ENCODE peak calls at places on chromosomes 5 and 9, in five cellular contexts. A is posterior cingulate gyrus, P is GM20000, G is GM12865, L is Kasumi-1. Z is an unnamed sample.

GRCh38 chr5:390571-391491 is 52.1 kb upstream of the EXOC3 start:
- DNase-seq in A (no peak), P (peak; percentile 58), G (no peak), L (no peak), Z (no peak)

GRCh38 chr9:21958833-21959232 is 35.4 kb downstream of the CDKN2A start:
- DNase-seq in A (no peak), P (no peak), G (no peak), L (no peak), Z (no peak)

GRCh38 chr9:5557606-5558587 is 47.6 kb downstream of the PDCD1LG2 start:
- DNase-seq in A (no peak), P (peak; percentile 57), G (peak; percentile 82), L (peak; percentile 82), Z (peak; percentile 91)

GRCh38 chr5:77170-77501 is 14.8 kb upstream of the PLEKHG4B start:
- DNase-seq in A (no peak), P (no peak), G (no peak), L (no peak), Z (no peak)

GRCh38 chr5:110916373-110917049 is 155.0 kb upstream of the TSLP start:
- DNase-seq in A (no peak), P (no peak), G (peak; percentile 64), L (no peak), Z (peak; percentile 26)

GRCh38 chr9:2128611-2129010 is 113.5 kb downstream of the SMARCA2 start:
- DNase-seq in A (no peak), P (no peak), G (no peak), L (no peak), Z (no peak)

GRCh38 chr5:102975040-102975439 is 144.9 kb downstream of the GIN1 start:
- DNase-seq in A (no peak), P (no peak), G (no peak), L (no peak), Z (peak; percentile 75)

GRCh38 chr9:133121200-133122166 is at the start of gene RALGDS:
- DNase-seq in A (peak; percentile 96), P (peak; percentile 99), G (peak; percentile 93), L (peak; percentile 81), Z (peak; percentile 87)

GRCh38 chr5:33721491-33722245 is 170.1 kb downstream of the ADAMTS12 start:
- DNase-seq in A (no peak), P (no peak), G (no peak), L (no peak), Z (no peak)

GRCh38 chr5:158739941-158740340 is 359.8 kb downstream of the EBF1 start:
- DNase-seq in A (no peak), P (no peak), G (no peak), L (no peak), Z (no peak)

GRCh38 chr9:35939851-35940250 is 18.1 kb downstream of the OR2S2 start:
- DNase-seq in A (no peak), P (no peak), G (no peak), L (no peak), Z (no peak)

GRCh38 chr5:74063346-74063745 is 437.4 kb downstream of the ARHGEF28 start:
- DNase-seq in A (no peak), P (no peak), G (no peak), L (no peak), Z (no peak)

GRCh38 chr9:108002296-108003056 is 512.9 kb upstream of the KLF4 start:
- DNase-seq in A (no peak), P (no peak), G (peak; percentile 15), L (peak; percentile 38), Z (no peak)

GRCh38 chr5:120994112-120994511 is 530.0 kb downstream of the PRR16 start:
- DNase-seq in A (no peak), P (no peak), G (no peak), L (no peak), Z (no peak)

GRCh38 chr9:106869458-106869857 is 6.5 kb downstream of the ZNF462 start:
- DNase-seq in A (no peak), P (no peak), G (no peak), L (no peak), Z (no peak)

GRCh38 chr9:91256235-91256634 is 105.5 kb downstream of the AUH start:
- DNase-seq in A (no peak), P (no peak), G (no peak), L (no peak), Z (no peak)

GRCh38 chr9:123350590-123351310 is 5.2 kb upstream of the CRB2 start:
- DNase-seq in A (no peak), P (peak; percentile 8), G (no peak), L (no peak), Z (no peak)

GRCh38 chr9:95125652-95126051 is 191.9 kb downstream of the FANCC start:
- DNase-seq in A (no peak), P (no peak), G (no peak), L (no peak), Z (no peak)

GRCh38 chr5:77620404-77620803 is 18.1 kb downstream of the OTP start:
- DNase-seq in A (no peak), P (no peak), G (peak; percentile 59), L (no peak), Z (no peak)

GRCh38 chr5:139982157-139982974 is 60.7 kb downstream of the NRG2 start:
- DNase-seq in A (peak; percentile 42), P (no peak), G (no peak), L (no peak), Z (peak; percentile 35)

GRCh38 chr5:158998911-158999705 is 100.6 kb downstream of the EBF1 start:
- DNase-seq in A (no peak), P (no peak), G (peak; percentile 34), L (no peak), Z (no peak)

GRCh38 chr5:67089200-67089725 is 107.3 kb downstream of the CD180 start:
- DNase-seq in A (no peak), P (no peak), G (no peak), L (no peak), Z (no peak)

GRCh38 chr5:155015239-155015638 is 1.7 kb downstream of the KIF4B start:
- DNase-seq in A (no peak), P (no peak), G (peak; percentile 43), L (no peak), Z (no peak)

GRCh38 chr9:135566552-135566951 is 5.0 kb downstream of the PAEP start:
- DNase-seq in A (no peak), P (no peak), G (no peak), L (no peak), Z (no peak)

GRCh38 chr9:14722391-14723035 is at the start of gene CER1:
- DNase-seq in A (no peak), P (no peak), G (no peak), L (no peak), Z (no peak)

GRCh38 chr9:16039988-16040761 is 487.3 kb downstream of the CCDC171 start:
- DNase-seq in A (no peak), P (no peak), G (no peak), L (no peak), Z (no peak)

GRCh38 chr5:112548246-112548982 is 129.3 kb upstream of the EPB41L4A start:
- DNase-seq in A (no peak), P (no peak), G (peak; percentile 14), L (no peak), Z (peak; percentile 98)

GRCh38 chr5:139636207-139636792 is 11.8 kb upstream of the CXXC5 start:
- DNase-seq in A (no peak), P (peak; percentile 92), G (peak; percentile 98), L (no peak), Z (no peak)

GRCh38 chr5:60699549-60700346 is at the start of gene DEPDC1B:
- DNase-seq in A (peak; percentile 88), P (peak; percentile 90), G (peak; percentile 94), L (peak; percentile 92), Z (peak; percentile 94)